ENCODE peak calls at places on chromosomes 4 and X, in four cellular contexts. One of them, this sample, is unnamed.

GRCh38 chrX:78327370-78328048 is at the start of gene CYSLTR1:
- DNase-seq in activated CD4-positive, alpha-beta T cell treated with anti-CD3 and anti-CD28 coated beads for 48 hours: no peak
- DNase-seq in A673: peak
- DNase-seq in D341Med: no peak
- DNase-seq in this sample: no peak

GRCh38 chr4:179095585-179096228 is 1653.5 kb upstream of the AGA start:
- DNase-seq in activated CD4-positive, alpha-beta T cell treated with anti-CD3 and anti-CD28 coated beads for 48 hours: peak
- DNase-seq in A673: peak
- DNase-seq in D341Med: no peak
- DNase-seq in this sample: no peak

GRCh38 chr4:100742045-100742444 is 224.2 kb upstream of the EMCN start:
- DNase-seq in D341Med: peak
- DNase-seq in A673: peak
- DNase-seq in activated CD4-positive, alpha-beta T cell treated with anti-CD3 and anti-CD28 coated beads for 48 hours: no peak
- DNase-seq in this sample: no peak

GRCh38 chr4:151143162-151143561 is 43.7 kb downstream of the RPS3A start:
- DNase-seq in activated CD4-positive, alpha-beta T cell treated with anti-CD3 and anti-CD28 coated beads for 48 hours: no peak
- DNase-seq in A673: no peak
- DNase-seq in D341Med: no peak
- DNase-seq in this sample: no peak

GRCh38 chrX:43836435-43837184 is 45.6 kb downstream of the MAOB start:
- DNase-seq in A673: peak
- DNase-seq in D341Med: no peak
- DNase-seq in activated CD4-positive, alpha-beta T cell treated with anti-CD3 and anti-CD28 coated beads for 48 hours: no peak
- DNase-seq in this sample: no peak

GRCh38 chr4:140252742-140253555 is 99.0 kb upstream of the MAML3 start:
- DNase-seq in activated CD4-positive, alpha-beta T cell treated with anti-CD3 and anti-CD28 coated beads for 48 hours: peak
- DNase-seq in A673: peak
- DNase-seq in D341Med: peak
- DNase-seq in this sample: peak

GRCh38 chr4:56705373-56705772 is 24.3 kb upstream of the HOPX start:
- DNase-seq in activated CD4-positive, alpha-beta T cell treated with anti-CD3 and anti-CD28 coated beads for 48 hours: no peak
- DNase-seq in D341Med: no peak
- DNase-seq in A673: no peak
- DNase-seq in this sample: no peak

GRCh38 chr4:19924761-19925160 is 326.9 kb upstream of the SLIT2 start:
- DNase-seq in A673: no peak
- DNase-seq in activated CD4-positive, alpha-beta T cell treated with anti-CD3 and anti-CD28 coated beads for 48 hours: no peak
- DNase-seq in D341Med: no peak
- DNase-seq in this sample: no peak

GRCh38 chr4:82201303-82201702 is 172.5 kb downstream of the HNRNPD start:
- DNase-seq in activated CD4-positive, alpha-beta T cell treated with anti-CD3 and anti-CD28 coated beads for 48 hours: no peak
- DNase-seq in D341Med: no peak
- DNase-seq in A673: peak
- DNase-seq in this sample: no peak

GRCh38 chr4:17111959-17112659 is 213.7 kb upstream of the LDB2 start:
- DNase-seq in A673: peak
- DNase-seq in activated CD4-positive, alpha-beta T cell treated with anti-CD3 and anti-CD28 coated beads for 48 hours: peak
- DNase-seq in D341Med: no peak
- DNase-seq in this sample: no peak

GRCh38 chr4:180436366-180436765 is 1806.8 kb upstream of the TENM3 start:
- DNase-seq in A673: no peak
- DNase-seq in activated CD4-positive, alpha-beta T cell treated with anti-CD3 and anti-CD28 coated beads for 48 hours: no peak
- DNase-seq in D341Med: no peak
- DNase-seq in this sample: no peak

This sample was measured in osteocyte.